ENCODE peak calls at places on chromosomes 13 and 19, in eight cellular contexts. S is A549, I is HCT116, N is HepG2, A is GM12878, W is K562, Q is SK-N-SH, O is H1. V is an unnamed sample.

GRCh38 chr13:73325351-73326214 is 266.8 kb downstream of the KLF5 start:
- DNase-seq in Q (no peak), N (peak; percentile 34), I (no peak), S (peak; percentile 49), W (no peak), O (no peak), A (no peak), V (peak; percentile 2)

GRCh38 chr19:42024622-42025111 is 30.6 kb upstream of the ATP1A3 start:
- DNase-seq in I (no peak), S (no peak), A (no peak), N (no peak), W (no peak), Q (no peak), O (no peak), V (no peak)

GRCh38 chr19:32532233-32532632 is 48.8 kb upstream of the PDCD5 start:
- DNase-seq in I (no peak), S (no peak), O (no peak), N (no peak), W (no peak), A (no peak), Q (no peak), V (no peak)

GRCh38 chr19:39818626-39819097 is 15.3 kb downstream of the DYRK1B start:
- DNase-seq in N (no peak), W (no peak), I (no peak), O (no peak), Q (no peak), A (peak; percentile 77), S (no peak), V (no peak)

GRCh38 chr13:26228080-26228479 is 6.0 kb upstream of the RNF6 start:
- DNase-seq in O (no peak), Q (no peak), N (no peak), I (no peak), W (no peak), A (no peak), S (no peak), V (no peak)

GRCh38 chr19:8552810-8553209 is 24.4 kb downstream of the MYO1F start:
- DNase-seq in Q (peak; percentile 79), A (no peak), N (peak; percentile 58), O (peak; percentile 55), W (peak; percentile 50), S (peak; percentile 65), I (peak; percentile 75), V (no peak)

GRCh38 chr13:86403213-86403612 is 604.0 kb upstream of the SLITRK6 start:
- DNase-seq in S (no peak), Q (no peak), A (no peak), N (no peak), O (no peak), I (no peak), W (no peak), V (no peak)

GRCh38 chr19:13334801-13335481 is 171.3 kb downstream of the CACNA1A start:
- DNase-seq in O (no peak), I (peak; percentile 90), A (no peak), S (peak; percentile 32), N (no peak), Q (no peak), W (no peak), V (no peak)

GRCh38 chr13:109273326-109273751 is 513.0 kb downstream of the IRS2 start:
- DNase-seq in N (no peak), S (peak; percentile 39), W (no peak), Q (no peak), A (no peak), I (no peak), O (no peak), V (peak; percentile 65)

GRCh38 chr13:41854758-41855157 is 106.2 kb downstream of the VWA8 start:
- DNase-seq in S (no peak), A (no peak), N (no peak), O (no peak), W (no peak), Q (no peak), I (no peak), V (no peak)

GRCh38 chr13:73001971-73002370 is 56.8 kb upstream of the KLF5 start:
- DNase-seq in S (no peak), I (no peak), W (no peak), A (no peak), N (no peak), O (no peak), Q (no peak), V (no peak)

GRCh38 chr19:29697523-29698261 is 17.4 kb downstream of the C19orf12 start:
- DNase-seq in W (no peak), I (no peak), A (no peak), S (no peak), N (no peak), Q (no peak), O (no peak), V (no peak)

GRCh38 chr19:48896191-48896720 is 2.3 kb downstream of the TULP2 start:
- DNase-seq in S (no peak), Q (peak; percentile 90), N (no peak), O (peak; percentile 96), W (peak; percentile 94), I (no peak), A (no peak), V (no peak)

GRCh38 chr13:75723927-75724326 is 87.8 kb downstream of the LMO7 start:
- DNase-seq in S (no peak), O (no peak), N (no peak), W (no peak), A (no peak), Q (no peak), I (no peak), V (no peak)

GRCh38 chr13:24050292-24050711 is 110.2 kb upstream of the SPATA13 start:
- DNase-seq in S (no peak), Q (no peak), O (no peak), W (no peak), A (no peak), N (no peak), I (no peak), V (no peak)

GRCh38 chr13:50400035-50400726 is 384.9 kb downstream of the KCNRG start:
- DNase-seq in O (no peak), N (no peak), S (no peak), Q (no peak), A (no peak), I (no peak), W (no peak), V (peak; percentile 24)

GRCh38 chr19:45133661-45134060 is 27.1 kb downstream of the NKPD1 start:
- DNase-seq in N (no peak), W (no peak), Q (no peak), I (no peak), O (no peak), A (no peak), S (no peak), V (no peak)

GRCh38 chr13:36728006-36728405 is 54.2 kb downstream of the SERTM1 start:
- DNase-seq in S (no peak), I (no peak), N (no peak), A (no peak), Q (no peak), W (no peak), O (no peak), V (no peak)

GRCh38 chr13:20403826-20404225 is 121.8 kb downstream of the CRYL1 start:
- DNase-seq in Q (no peak), A (no peak), N (no peak), O (no peak), I (no peak), S (no peak), W (no peak), V (no peak)

GRCh38 chr13:110318920-110319319 is 11.8 kb downstream of the COL4A2 start:
- DNase-seq in W (no peak), S (no peak), N (no peak), I (no peak), A (no peak), O (no peak), Q (no peak), V (no peak)
- H3K27ac ChIP-seq in W (no peak overlapping the region), S (peak overlapping the region; percentile 91), N (no peak overlapping the region), I (no peak overlapping the region), A (no peak overlapping the region), O (no peak overlapping the region), Q (peak overlapping the region; percentile 89), V (peak overlapping the region; percentile 97)

DNA sequence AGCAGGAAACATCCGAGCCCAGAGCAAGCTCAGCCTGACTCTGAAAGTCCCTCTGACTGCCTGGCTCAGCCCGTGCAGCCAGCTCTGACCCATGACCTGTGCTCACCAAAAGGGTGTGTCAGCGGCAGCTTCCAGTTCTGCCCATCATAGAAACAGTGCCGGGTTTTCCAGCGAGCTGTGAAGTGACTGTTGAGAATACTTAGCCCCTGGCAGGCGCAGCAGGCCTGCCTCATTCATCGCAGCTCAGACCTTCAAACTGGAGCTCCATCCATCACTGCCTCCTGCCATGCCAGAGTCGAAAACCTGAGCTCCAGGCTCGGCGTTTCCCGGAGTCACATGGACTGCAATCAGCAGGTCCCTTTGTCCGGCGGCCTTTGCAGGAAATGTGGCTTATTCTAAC is 16.3 kb upstream of the GSX1 start:
- DNase-seq in I (no peak), A (no peak), Q (no peak), N (no peak), O (no peak), W (no peak), S (no peak), V (no peak)
- TF ChIP-seq MAX in I (no peak), A (no peak), Q (no peak), N (no peak), O (peak; percentile 44), W (no peak), S (no peak), V (no peak)

DNA sequence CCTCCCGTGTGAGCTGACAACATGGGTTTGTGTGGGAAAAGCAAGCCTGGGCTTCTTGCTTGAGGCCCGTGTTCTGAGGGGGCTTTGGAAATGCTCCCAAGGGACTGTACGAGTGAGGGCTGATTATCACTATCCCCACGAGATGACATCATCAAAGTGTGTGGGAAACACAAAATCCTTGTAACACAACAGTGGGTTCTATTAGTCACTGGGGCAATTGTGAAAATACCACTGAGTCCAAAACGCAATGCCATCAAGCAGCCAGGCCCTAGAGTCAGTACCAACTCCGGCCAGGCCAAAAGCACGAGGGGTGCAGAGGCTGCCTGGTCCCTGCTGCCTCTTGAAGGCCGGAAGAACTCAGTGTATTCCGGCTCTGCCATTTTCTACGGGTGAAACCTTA is 29.6 kb downstream of the CAPS start:
- DNase-seq in O (no peak), S (no peak), N (no peak), I (no peak), W (no peak), Q (no peak), A (no peak), V (no peak)
- H3K27ac ChIP-seq in O (no peak overlapping the region), S (no peak overlapping the region), N (no peak overlapping the region), I (no peak overlapping the region), W (no peak overlapping the region), Q (no peak overlapping the region), A (no peak overlapping the region), V (no peak overlapping the region)

GRCh38 chr13:114059428-114059827 is 73.0 kb downstream of the RASA3 start:
- DNase-seq in A (no peak), N (no peak), O (no peak), W (no peak), Q (no peak), S (no peak), I (no peak), V (no peak)
- TF ChIP-seq MAX in A (no peak), N (no peak), O (no peak), W (no peak), Q (no peak), S (no peak), I (no peak), V (no peak)

DNA sequence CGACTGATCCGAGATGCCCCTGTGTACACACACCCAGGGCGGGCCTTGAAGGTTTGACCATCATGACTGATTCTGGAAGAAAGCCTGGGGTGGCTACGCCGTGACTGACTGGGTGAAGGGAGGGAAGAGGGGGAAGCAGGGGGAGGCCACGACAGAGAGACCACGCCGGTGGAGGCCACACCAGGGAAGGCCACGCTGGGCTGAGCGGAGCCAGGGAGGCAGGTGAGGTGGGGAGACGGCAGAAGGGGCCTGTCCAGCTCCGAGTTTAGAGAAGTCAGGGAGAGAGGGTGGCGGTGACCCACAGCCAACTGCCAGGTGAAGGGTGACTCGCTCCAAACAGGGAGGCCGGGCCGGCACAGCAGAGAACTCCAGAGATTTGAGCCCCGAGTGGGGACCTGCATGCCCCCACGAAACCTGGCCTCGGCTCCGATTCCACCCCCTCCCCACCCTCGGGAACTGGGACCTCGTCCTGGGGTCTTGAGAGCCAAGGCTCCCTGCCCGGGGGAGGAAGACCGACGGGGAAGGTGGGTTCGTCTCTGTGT is 102.6 kb downstream of the PTPRS start:
- DNase-seq in I (no peak), Q (no peak), W (no peak), O (no peak), N (no peak), A (no peak), S (no peak), V (no peak)
- H3K27ac ChIP-seq in I (no peak overlapping the region), Q (no peak overlapping the region), W (no peak overlapping the region), O (no peak overlapping the region), N (no peak overlapping the region), A (no peak overlapping the region), S (no peak overlapping the region), V (no peak overlapping the region)